ENCODE peak calls at places on chromosomes 7 and 10, in ten cellular contexts. F is GM12891, P is testis, R is uterus, H is endothelial cell of umbilical vein, G is H1, Y is K562, O is H54, M is stomach, U is body of pancreas. Z is an unnamed sample.

GRCh38 chr7:140023728-140024127 is 39.0 kb downstream of the PARP12 start:
- DNase-seq in F (no peak), P (no peak), H (no peak), U (no peak), M (no peak), G (no peak), R (no peak), O (no peak), Y (no peak), Z (peak; percentile 54)

GRCh38 chr7:892648-893593 is 16.6 kb downstream of the GET4 start:
- DNase-seq in Y (no peak), F (no peak), P (no peak), G (no peak), H (no peak), R (no peak), M (no peak), U (no peak), O (no peak), Z (no peak)

GRCh38 chr7:82114237-82114636 is 329.3 kb downstream of the CACNA2D1 start:
- DNase-seq in U (no peak), G (no peak), H (no peak), P (no peak), R (no peak), F (no peak), O (no peak), Y (no peak), M (no peak), Z (no peak)

GRCh38 chr7:78311176-78311575 is 512.6 kb downstream of the PHTF2 start:
- DNase-seq in P (no peak), R (no peak), U (no peak), G (no peak), M (no peak), O (no peak), H (no peak), Y (no peak), F (no peak), Z (no peak)

GRCh38 chr10:1382711-1383110 is 326.5 kb downstream of the WDR37 start:
- DNase-seq in U (no peak), Y (no peak), R (no peak), P (peak; percentile 1), F (no peak), G (no peak), H (no peak), M (peak; percentile 22), O (no peak), Z (no peak)

GRCh38 chr10:970311-971149 is 17.7 kb upstream of the GTPBP4 start:
- DNase-seq in Y (no peak), R (no peak), P (no peak), G (no peak), U (peak; percentile 43), H (peak; percentile 32), O (no peak), M (peak; percentile 66), F (no peak), Z (no peak)

GRCh38 chr7:101823596-101823995 is 6.2 kb downstream of the CUX1 start:
- DNase-seq in O (no peak), P (no peak), M (no peak), H (no peak), R (no peak), G (no peak), F (no peak), U (no peak), Y (no peak), Z (no peak)

GRCh38 chr10:28991326-28991725 is 297.5 kb upstream of the LYZL1 start:
- DNase-seq in U (no peak), P (no peak), O (peak; percentile 32), G (peak; percentile 15), Y (no peak), R (no peak), H (no peak), M (no peak), F (no peak), Z (no peak)

GRCh38 chr7:90625562-90625961 is 29.4 kb downstream of the CDK14 start:
- DNase-seq in P (no peak), G (peak; percentile 36), O (no peak), U (peak; percentile 39), F (no peak), H (peak; percentile 58), M (no peak), Y (no peak), R (peak; percentile 69), Z (no peak)

DNA sequence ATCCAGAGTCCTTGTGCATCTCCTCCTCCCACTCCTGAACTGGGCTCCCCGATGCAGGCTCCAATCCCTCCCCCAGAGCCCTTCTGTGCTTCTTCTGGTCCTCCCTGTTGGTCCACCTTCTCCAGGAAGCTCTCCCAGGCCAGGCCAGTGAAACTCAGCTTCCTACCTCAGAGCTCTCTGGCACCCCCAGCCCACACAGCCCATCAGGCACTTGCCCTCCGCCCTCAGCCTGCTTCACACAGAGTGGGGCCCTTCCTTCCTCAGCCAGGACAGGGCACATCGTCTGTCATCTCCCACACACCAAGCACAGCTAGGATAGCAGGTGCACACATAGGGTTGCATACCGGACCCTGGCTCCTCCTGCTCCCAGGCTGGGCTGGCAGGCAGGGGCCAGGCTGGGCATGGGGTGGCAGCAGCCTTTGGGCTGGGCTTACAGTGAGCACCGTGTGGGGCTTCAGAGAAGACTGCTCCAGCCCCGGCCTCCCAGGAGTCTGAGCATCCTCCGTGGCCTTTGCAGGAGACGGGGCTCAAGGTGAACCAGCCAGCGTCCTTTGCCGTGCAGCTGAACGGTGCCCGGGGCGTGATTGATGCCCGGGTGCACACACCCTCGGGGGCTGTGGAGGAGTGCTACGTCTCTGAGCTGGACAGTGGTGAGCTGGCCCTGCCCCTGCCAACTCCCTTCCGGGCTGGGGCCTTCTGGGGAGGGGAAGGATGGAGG is 6.5 kb upstream of the ATP6V1F start:
- DNase-seq in H (no peak), G (no peak), U (no peak), O (no peak), M (no peak), R (no peak), F (no peak), P (no peak), Y (no peak), Z (no peak)
- TF ChIP-seq POLR2A in H (no peak), G (no peak), U (no peak), O (no peak), M (no peak), R (no peak), F (no peak), P (no peak), Y (no peak), Z (no peak)

DNA sequence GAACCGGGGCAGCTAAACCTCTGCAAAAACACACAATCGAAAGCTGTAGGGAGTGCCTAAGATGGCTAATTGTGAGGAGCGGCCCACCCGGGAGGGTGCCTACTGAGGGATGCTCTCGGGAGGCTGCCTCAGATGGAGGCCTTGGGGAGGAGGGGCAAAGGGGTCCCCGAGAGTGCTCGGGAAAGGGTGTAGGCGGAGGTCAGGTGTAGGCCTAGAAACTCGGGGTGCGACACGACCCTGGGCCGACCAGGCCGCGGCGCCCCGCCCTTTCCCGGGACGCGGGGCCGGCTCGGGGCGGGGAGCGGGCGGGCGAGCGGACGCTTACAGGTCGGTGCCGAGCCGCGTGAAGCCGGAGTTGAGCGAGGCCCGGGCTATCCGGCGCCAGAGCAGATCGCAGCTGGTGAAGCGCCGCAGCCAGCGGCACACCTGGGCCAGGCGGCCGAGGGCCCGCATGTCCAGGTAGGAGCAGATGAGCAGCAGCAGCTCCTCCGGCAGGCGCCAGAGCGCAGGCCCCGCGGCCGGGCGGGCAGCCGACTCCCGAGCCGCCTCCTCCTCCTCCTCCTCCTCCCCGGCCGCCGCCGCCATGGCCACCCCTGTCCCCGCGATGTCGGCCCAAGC is 805 bp downstream of the FBXW4 start:
- DNase-seq in P (peak; percentile 80), U (peak; percentile 78), M (peak; percentile 72), H (peak; percentile 68), G (no peak), F (peak; percentile 46), O (peak; percentile 40), Y (peak; percentile 66), R (peak; percentile 45), Z (peak; percentile 37)
- TF ChIP-seq POLR2A in P (no peak), U (peak; percentile 58), M (no peak), H (peak; percentile 87), G (peak; percentile 74), F (peak; percentile 80), O (peak; percentile 33), Y (peak; percentile 55), R (peak; percentile 43), Z (no peak)

GRCh38 chr10:3290550-3290949 is 118.0 kb upstream of the PITRM1 start:
- DNase-seq in G (no peak), U (no peak), R (no peak), P (no peak), M (no peak), O (no peak), H (no peak), F (no peak), Y (no peak), Z (no peak)

GRCh38 chr10:3281911-3282310 is 109.3 kb upstream of the PITRM1 start:
- DNase-seq in F (no peak), O (no peak), P (no peak), U (no peak), H (no peak), Y (no peak), M (no peak), R (no peak), G (no peak), Z (no peak)

GRCh38 chr10:3282341-3282740 is 109.8 kb upstream of the PITRM1 start:
- DNase-seq in F (no peak), R (peak; percentile 45), M (no peak), P (no peak), G (no peak), O (no peak), U (no peak), H (peak; percentile 43), Y (no peak), Z (no peak)

GRCh38 chr10:3292601-3293000 is 120.0 kb upstream of the PITRM1 start:
- DNase-seq in H (peak; percentile 70), Y (no peak), F (no peak), G (no peak), M (no peak), P (no peak), O (no peak), R (peak; percentile 77), U (no peak), Z (peak; percentile 60)

DNA sequence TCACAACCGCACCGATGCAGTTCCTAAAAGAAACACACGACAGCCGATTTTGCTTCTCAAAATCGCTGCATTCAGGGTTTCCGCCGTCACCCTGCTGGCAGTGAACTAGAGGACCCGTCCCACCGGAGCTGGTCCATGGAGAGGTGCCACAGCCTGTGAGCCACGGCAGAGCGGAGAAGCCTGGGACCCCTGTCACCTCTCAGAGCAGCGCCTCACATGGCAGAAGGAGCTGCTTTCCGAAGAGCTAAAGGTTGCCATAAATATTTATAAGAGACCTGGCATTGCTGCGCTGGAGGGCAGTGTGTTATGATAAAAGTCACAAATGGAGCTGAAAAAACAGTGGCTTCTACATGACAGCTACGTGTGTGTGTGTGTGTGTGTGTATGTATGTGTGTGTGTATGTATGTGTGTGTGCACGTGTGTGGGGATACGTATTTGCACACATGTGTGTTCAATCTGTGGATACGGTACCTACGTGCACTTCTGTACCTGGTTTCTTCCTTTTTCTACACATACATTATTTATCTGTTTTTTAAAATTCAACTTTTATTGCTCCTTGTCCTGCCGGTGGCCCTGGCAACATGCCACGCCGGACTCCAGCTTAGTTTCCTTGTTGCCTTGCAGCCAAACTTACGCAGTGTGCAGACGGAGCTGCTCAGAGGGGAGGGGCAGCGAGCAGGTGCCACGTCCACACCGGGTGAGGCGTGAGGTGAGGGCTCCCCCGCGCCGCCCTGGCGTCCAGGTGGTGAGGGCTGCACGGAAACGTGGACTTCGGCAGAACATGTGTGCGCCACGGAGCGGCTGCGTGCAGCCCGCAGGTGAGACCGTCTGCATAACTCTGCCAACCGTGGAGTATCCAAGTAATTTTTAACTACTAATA is 115.2 kb upstream of the PITRM1 start:
- DNase-seq in M (no peak), Y (no peak), P (no peak), G (no peak), O (no peak), H (no peak), F (no peak), R (peak; percentile 15), U (peak; percentile 61), Z (no peak)
- TF ChIP-seq POLR2A in M (no peak), Y (no peak), P (no peak), G (no peak), O (no peak), H (no peak), F (no peak), R (no peak), U (no peak), Z (no peak)

GRCh38 chr7:7817748-7818147 is 99.3 kb upstream of the RPA3 start:
- DNase-seq in G (no peak), Y (no peak), H (no peak), O (no peak), R (no peak), M (no peak), F (no peak), P (no peak), U (no peak), Z (no peak)
- TF ChIP-seq POLR2A in G (no peak), Y (no peak), H (no peak), O (no peak), R (no peak), M (no peak), F (no peak), P (no peak), U (no peak), Z (no peak)